ENCODE peak calls at places on chromosomes 1 and 21, in four cellular contexts. F is stimulated activated CD4-positive, alpha-beta T cell treated with anti-CD3 and anti-CD28 coated beads, Interleukin-2, amount 100 ng/mL, for 4 hours; C is epithelial cell of esophagus; I is GM04504. V is an unnamed sample.

GRCh38 chr1:33280091-33280661 is 23.9 kb downstream of the ZNF362 start:
- DNase-seq in F (no peak), C (no peak), I (no peak), V (no peak)

GRCh38 chr1:47534417-47534816 is 96.6 kb downstream of the FOXD2 start:
- DNase-seq in F (no peak), C (no peak), I (peak), V (no peak)

GRCh38 chr1:151639466-151639865 is 27.6 kb downstream of the SNX27 start:
- DNase-seq in F (no peak), C (peak), I (peak), V (no peak)

GRCh38 chr1:156692958-156693857 is 12.2 kb downstream of the CRABP2 start:
- DNase-seq in F (no peak), C (peak), I (no peak), V (peak)

GRCh38 chr1:152479792-152480595 is 30.6 kb upstream of the LCE5A start:
- DNase-seq in F (peak), C (peak), I (no peak), V (no peak)

GRCh38 chr1:114112775-114113174 is 40.9 kb downstream of the SYT6 start:
- DNase-seq in F (no peak), C (no peak), I (no peak), V (no peak)

GRCh38 chr1:59155326-59155725 is 141.6 kb upstream of the FGGY start:
- DNase-seq in F (no peak), C (no peak), I (no peak), V (no peak)

GRCh38 chr1:38508272-38508671 is 351.3 kb downstream of the RRAGC start:
- DNase-seq in F (no peak), C (no peak), I (no peak), V (no peak)

GRCh38 chr1:235225299-235225698 is 64.2 kb upstream of the RBM34 start:
- DNase-seq in F (no peak), C (no peak), I (no peak), V (no peak)

GRCh38 chr1:22341791-22342605 is 109.7 kb upstream of the ZBTB40 start:
- DNase-seq in F (no peak), C (no peak), I (peak), V (peak)

GRCh38 chr1:200411406-200412257 is 1.8 kb upstream of the ZNF281 start:
- DNase-seq in F (no peak), C (no peak), I (no peak), V (no peak)

GRCh38 chr1:245862812-245863540 is 644.1 kb downstream of the SMYD3 start:
- DNase-seq in F (no peak), C (no peak), I (no peak), V (no peak)

GRCh38 chr1:153122831-153123421 is 9.6 kb upstream of the SPRR2F start:
- DNase-seq in F (no peak), C (peak), I (no peak), V (peak)

GRCh38 chr1:214989341-214989740 is 93.2 kb upstream of the KCNK2 start:
- DNase-seq in F (no peak), C (no peak), I (peak), V (no peak)

GRCh38 chr1:92975551-92976232 is 14.4 kb upstream of the DIPK1A start:
- DNase-seq in F (no peak), C (no peak), I (no peak), V (no peak)

GRCh38 chr1:60970081-60970509 is 112.3 kb upstream of the NFIA start:
- DNase-seq in F (no peak), C (peak), I (no peak), V (peak)

GRCh38 chr1:52899445-52899894 is 22.1 kb downstream of the ECHDC2 start:
- DNase-seq in F (no peak), C (no peak), I (no peak), V (no peak)

GRCh38 chr1:209956116-209956515 is 18.1 kb downstream of the SYT14 start:
- DNase-seq in F (no peak), C (peak), I (no peak), V (no peak)

GRCh38 chr1:14345925-14346550 is 252.4 kb upstream of the KAZN start:
- DNase-seq in F (no peak), C (no peak), I (no peak), V (no peak)

GRCh38 chr1:229431270-229432115 is 2.4 kb downstream of the ACTA1 start:
- DNase-seq in F (no peak), C (no peak), I (no peak), V (no peak)

GRCh38 chr21:35273331-35273730 is 224.2 kb upstream of the RUNX1 start:
- DNase-seq in F (no peak), C (peak), I (no peak), V (peak)

GRCh38 chr1:201430790-201431189 is 9.3 kb upstream of the TNNI1 start:
- DNase-seq in F (no peak), C (no peak), I (no peak), V (no peak)

GRCh38 chr1:10835423-10836421 is 39.3 kb upstream of the CASZ1 start:
- DNase-seq in F (no peak), C (peak), I (no peak), V (peak)

GRCh38 chr1:164823486-164824279 is 264.7 kb downstream of the PBX1 start:
- DNase-seq in F (no peak), C (no peak), I (no peak), V (no peak)

GRCh38 chr1:20717452-20718342 is at the start of gene KIF17:
- DNase-seq in F (peak), C (peak), I (peak), V (peak)

GRCh38 chr1:118535901-118536300 is 350.9 kb upstream of the SPAG17 start:
- DNase-seq in F (no peak), C (no peak), I (no peak), V (peak)

GRCh38 chr1:55170426-55170825 is 44.7 kb downstream of the USP24 start:
- DNase-seq in F (no peak), C (no peak), I (no peak), V (no peak)

GRCh38 chr1:89085781-89086180 is 20.8 kb upstream of the GBP1 start:
- DNase-seq in F (no peak), C (peak), I (no peak), V (peak)

V was measured in DMS153.